ENCODE peak calls at places on chromosomes 13 and 19, in nine cellular contexts. J, Q, X, K, D, M, U, T and N are unnamed samples.

GRCh38 chr19:57190301-57190700 is 999 bp upstream of the ZNF264 start:
- DNase-seq in T (no peak), M (no peak), Q (no peak), D (no peak), J (no peak), X (no peak), U (no peak), K (no peak), N (no peak)

GRCh38 chr13:46160474-46161066 is 21.4 kb downstream of the LCP1 start:
- DNase-seq in X (peak; percentile 87), T (peak; percentile 47), U (no peak), J (peak; percentile 70), Q (no peak), D (peak; percentile 87), M (no peak), K (no peak), N (no peak)

GRCh38 chr13:50299546-50300249 is 284.5 kb downstream of the KCNRG start:
- DNase-seq in Q (no peak), X (no peak), D (no peak), J (no peak), U (no peak), T (no peak), M (no peak), K (no peak), N (no peak)

GRCh38 chr13:98746968-98747367 is 5.5 kb downstream of the SLC15A1 start:
- DNase-seq in J (no peak), K (peak; percentile 69), X (no peak), M (no peak), D (no peak), U (no peak), Q (no peak), T (no peak), N (no peak)

GRCh38 chr19:35231956-35232746 is 3.6 kb upstream of the FAM187B start:
- DNase-seq in Q (no peak), U (no peak), M (peak; percentile 46), X (no peak), J (no peak), D (no peak), T (no peak), K (no peak), N (no peak)

GRCh38 chr13:45863716-45864590 is 12.4 kb upstream of the SIAH3 start:
- DNase-seq in U (no peak), Q (no peak), X (no peak), J (no peak), M (no peak), K (no peak), D (no peak), T (no peak), N (no peak)

GRCh38 chr13:39397866-39398265 is 205.1 kb downstream of the LHFPL6 start:
- DNase-seq in T (no peak), M (no peak), U (no peak), Q (no peak), D (no peak), X (no peak), K (no peak), J (no peak), N (no peak)

GRCh38 chr13:101575591-101575990 is 123.1 kb downstream of the ITGBL1 start:
- DNase-seq in T (no peak), U (no peak), X (no peak), Q (no peak), M (no peak), K (no peak), D (no peak), J (no peak), N (no peak)

GRCh38 chr13:113838711-113839201 is 25.1 kb downstream of the GAS6 start:
- DNase-seq in U (no peak), T (no peak), X (no peak), J (no peak), Q (peak; percentile 44), K (peak; percentile 42), D (no peak), M (no peak), N (no peak)

GRCh38 chr13:113840541-113841354 is 23.1 kb downstream of the GAS6 start:
- DNase-seq in U (no peak), J (no peak), M (peak; percentile 58), K (peak; percentile 53), D (no peak), Q (peak; percentile 47), X (no peak), T (no peak), N (no peak)

GRCh38 chr13:113841355-113841653 is 22.6 kb downstream of the GAS6 start:
- DNase-seq in U (no peak), X (no peak), D (peak; percentile 22), Q (no peak), T (no peak), J (peak; percentile 43), K (no peak), M (no peak), N (no peak)

GRCh38 chr13:113837554-113838355 is 26.1 kb downstream of the GAS6 start:
- DNase-seq in X (no peak), U (peak; percentile 71), D (no peak), Q (peak; percentile 97), T (peak; percentile 62), K (peak; percentile 76), J (no peak), M (peak; percentile 89), N (peak; percentile 86)

DNA sequence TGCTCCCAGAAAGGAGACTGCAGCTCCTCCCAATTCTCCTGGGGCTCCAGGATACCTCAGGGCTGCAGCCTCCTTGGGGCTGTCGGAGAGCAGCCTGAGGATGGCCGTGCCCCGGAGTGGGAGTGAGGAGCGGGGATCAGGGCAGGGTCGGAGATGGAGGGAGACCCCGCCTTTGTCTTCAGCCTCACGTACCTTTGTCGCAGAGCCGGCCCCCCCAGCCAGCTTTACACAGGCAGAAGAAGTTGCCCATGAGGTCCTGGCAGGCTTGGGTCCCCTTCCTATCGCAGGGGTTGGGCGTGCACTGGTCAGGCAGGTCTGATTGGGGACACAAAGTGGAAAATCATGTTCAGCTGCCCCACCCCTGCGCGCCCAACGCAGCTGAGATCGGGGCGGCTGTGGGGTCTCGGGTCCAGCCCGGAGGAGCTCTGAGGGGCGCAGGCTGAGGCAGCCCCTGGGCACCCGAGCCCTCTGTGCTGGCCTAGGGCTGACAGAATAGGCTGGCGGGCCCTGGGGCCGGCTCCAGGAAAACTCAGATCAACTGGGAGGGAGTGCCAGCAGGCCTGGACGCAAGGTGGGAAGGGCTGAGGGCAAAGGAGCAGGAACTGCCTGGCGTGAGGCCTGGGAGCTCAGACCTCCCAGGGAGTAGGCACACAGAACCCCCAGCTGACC is 24.2 kb downstream of the GAS6 start:
- DNase-seq in X (no peak), M (no peak), T (no peak), K (peak; percentile 79), U (no peak), J (no peak), Q (peak; percentile 67), D (no peak), N (peak; percentile 76)
- H3K4me1 ChIP-seq in X (no peaks in the 10 kb centered on the region), M (peaks cover 39% of the 10 kb centered on the region), T (peaks cover 41% of the 10 kb centered on the region), K (peaks cover 49% of the 10 kb centered on the region), U (no peaks in the 10 kb centered on the region), J (peaks cover 26% of the 10 kb centered on the region), Q (no peaks in the 10 kb centered on the region), D (peaks cover 17% of the 10 kb centered on the region), N (peaks cover 22% of the 10 kb centered on the region)

GRCh38 chr19:18155095-18156087 is 2.4 kb downstream of the PIK3R2 start:
- DNase-seq in X (no peak), K (peak; percentile 76), J (no peak), T (no peak), D (no peak), Q (no peak), M (no peak), U (no peak), N (no peak)
- H3K4me1 ChIP-seq in X (peaks cover 35% of the 10 kb centered on the region), K (peaks cover 52% of the 10 kb centered on the region), J (peaks cover 21% of the 10 kb centered on the region), T (peaks cover 29% of the 10 kb centered on the region), D (peaks cover 22% of the 10 kb centered on the region), Q (peaks cover 2% of the 10 kb centered on the region), M (peaks cover 42% of the 10 kb centered on the region), U (no peaks in the 10 kb centered on the region), N (peaks cover 40% of the 10 kb centered on the region)

GRCh38 chr19:51297406-51297805 is 14.0 kb upstream of the IGLON5 start:
- DNase-seq in K (no peak), J (no peak), T (no peak), U (no peak), D (no peak), M (no peak), Q (no peak), X (no peak), N (no peak)

GRCh38 chr19:51294211-51294976 is 17.1 kb upstream of the IGLON5 start:
- DNase-seq in U (peak; percentile 73), X (no peak), T (no peak), M (no peak), K (no peak), D (no peak), Q (no peak), J (no peak), N (no peak)

GRCh38 chr19:51296331-51297093 is 14.9 kb upstream of the IGLON5 start:
- DNase-seq in X (peak; percentile 57), K (no peak), T (no peak), D (no peak), M (no peak), J (no peak), U (peak; percentile 49), Q (no peak), N (no peak)

GRCh38 chr19:51294977-51295375 is 16.5 kb upstream of the IGLON5 start:
- DNase-seq in Q (no peak), K (no peak), M (no peak), X (no peak), T (no peak), D (no peak), U (no peak), J (no peak), N (no peak)

DNA sequence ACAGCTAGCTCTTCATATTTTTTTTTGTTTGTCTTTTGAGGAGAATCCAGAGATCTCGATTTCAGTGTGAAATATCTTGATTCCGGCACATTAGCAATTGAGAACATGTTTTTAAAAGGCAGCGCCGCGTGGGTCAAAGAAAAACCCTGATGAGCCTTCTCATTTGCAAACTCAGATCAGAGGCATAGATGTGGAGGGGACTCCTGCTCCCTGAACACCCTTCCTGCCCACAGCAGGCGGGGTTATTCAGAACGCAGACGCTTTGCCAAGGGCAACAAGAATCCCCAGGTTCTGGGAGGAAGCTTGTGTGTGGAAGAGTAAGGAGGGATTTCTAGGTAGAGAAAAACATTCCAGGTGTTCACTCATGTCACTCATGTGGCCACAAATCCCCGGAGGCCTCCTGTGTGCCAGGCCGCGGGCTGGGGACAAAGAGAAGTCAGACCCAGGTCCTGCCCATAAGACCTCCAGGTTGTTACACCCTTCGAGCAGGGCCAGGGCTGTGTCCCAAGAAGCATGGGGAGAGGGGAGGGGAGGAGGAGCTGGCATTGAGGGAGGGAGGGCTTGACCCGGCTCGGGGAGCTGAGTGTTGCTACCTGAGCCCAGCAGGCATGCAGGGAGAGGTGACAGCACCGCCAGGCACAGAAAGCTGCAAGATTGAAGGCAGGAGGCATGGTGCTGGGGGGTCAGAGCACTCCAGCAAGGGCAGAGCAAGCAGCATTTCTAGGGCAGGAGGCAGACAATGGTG is 15.9 kb upstream of the IGLON5 start:
- DNase-seq in D (no peak), M (no peak), J (no peak), Q (no peak), K (no peak), U (peak; percentile 74), X (no peak), T (no peak), N (no peak)
- H3K4me1 ChIP-seq in D (no peaks in the 10 kb centered on the region), M (no peaks in the 10 kb centered on the region), J (no peaks in the 10 kb centered on the region), Q (no peaks in the 10 kb centered on the region), K (no peaks in the 10 kb centered on the region), U (peaks cover 25% of the 10 kb centered on the region), X (no peaks in the 10 kb centered on the region), T (no peaks in the 10 kb centered on the region), N (no peaks in the 10 kb centered on the region)

DNA sequence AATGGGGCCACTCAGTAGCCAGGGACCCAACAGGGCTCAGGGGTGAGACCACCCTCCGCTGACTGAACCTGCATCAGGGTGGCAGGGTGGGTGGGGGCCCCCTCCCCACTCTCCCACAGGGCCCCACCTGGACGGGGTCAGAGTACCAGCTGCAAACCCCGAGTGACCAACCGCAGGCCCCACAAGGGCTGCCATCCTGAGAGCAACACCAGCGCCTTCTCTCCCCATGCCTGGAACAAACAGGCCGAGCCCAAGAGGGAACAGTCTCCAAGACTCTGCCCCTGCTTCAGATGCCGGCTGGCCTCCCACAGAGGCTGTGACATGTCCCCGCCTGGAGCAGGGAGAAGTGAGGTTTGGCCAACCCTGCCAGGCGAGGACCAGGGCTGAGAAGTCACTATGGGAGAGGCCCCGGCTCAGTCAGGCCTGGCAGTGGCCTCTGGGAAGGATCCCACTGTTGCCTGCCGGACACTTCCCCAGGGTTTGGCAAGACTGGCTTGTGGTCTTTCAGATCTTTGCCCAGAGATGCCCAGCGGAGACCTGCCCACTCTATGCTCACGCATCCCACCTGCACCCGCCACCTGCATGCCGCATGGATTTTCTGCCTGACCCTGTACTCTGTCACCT is 27.2 kb downstream of the MPND start:
- DNase-seq in M (no peak), T (no peak), K (no peak), J (no peak), U (no peak), Q (no peak), D (no peak), X (no peak), N (no peak)
- H3K4me1 ChIP-seq in M (peaks cover 80% of the 10 kb centered on the region), T (peaks cover 37% of the 10 kb centered on the region), K (peaks cover 63% of the 10 kb centered on the region), J (peaks cover 48% of the 10 kb centered on the region), U (peaks cover under 1% of the 10 kb centered on the region), Q (peaks cover 3% of the 10 kb centered on the region), D (peaks cover 55% of the 10 kb centered on the region), X (peaks cover 65% of the 10 kb centered on the region), N (peaks cover 38% of the 10 kb centered on the region)